ENCODE peak calls at places on chromosomes 12 and 14, in six cellular contexts. M, D, T, P, R and G are unnamed samples.

GRCh38 chr12:49968431-49968830 is 4.3 kb upstream of the AQP6 start:
- DNase-seq in M (no peak), D (no peak), T (no peak), P (no peak), R (no peak), G (no peak)

GRCh38 chr12:132557969-132558856 is 52.2 kb downstream of the LRCOL1 start:
- DNase-seq in M (no peak), D (no peak), T (no peak), P (no peak), R (no peak), G (no peak)

GRCh38 chr12:6204533-6205143 is 4.4 kb downstream of the CD9 start:
- DNase-seq in M (no peak), D (no peak), T (peak), P (no peak), R (no peak), G (no peak)

GRCh38 chr12:128339121-128339520 is 72.2 kb downstream of the TMEM132C start:
- DNase-seq in M (no peak), D (no peak), T (no peak), P (peak), R (no peak), G (no peak)

GRCh38 chr12:89568484-89568883 is 42.6 kb upstream of the POC1B start:
- DNase-seq in M (no peak), D (no peak), T (no peak), P (no peak), R (no peak), G (peak)

GRCh38 chr12:112810235-112810917 is 18.8 kb downstream of the RPH3A start:
- DNase-seq in M (no peak), D (no peak), T (no peak), P (no peak), R (no peak), G (no peak)

GRCh38 chr12:3119745-3120660 is 42.8 kb downstream of the TSPAN9 start:
- DNase-seq in M (peak), D (peak), T (peak), P (peak), R (peak), G (peak)

GRCh38 chr12:50517456-50518048 is 12.8 kb downstream of the DIP2B start:
- DNase-seq in M (no peak), D (no peak), T (peak), P (peak), R (no peak), G (peak)

GRCh38 chr14:58098507-58098906 is 53.5 kb downstream of the ARMH4 start:
- DNase-seq in M (no peak), D (no peak), T (no peak), P (no peak), R (no peak), G (no peak)

GRCh38 chr12:91774471-91774921 is 371.1 kb downstream of the BTG1 start:
- DNase-seq in M (peak), D (no peak), T (peak), P (peak), R (no peak), G (peak)

GRCh38 chr12:132605055-132605441 is 5.3 kb downstream of the LRCOL1 start:
- DNase-seq in M (no peak), D (no peak), T (no peak), P (no peak), R (no peak), G (no peak)

GRCh38 chr14:90450667-90451066 is 53.8 kb downstream of the CALM1 start:
- DNase-seq in M (no peak), D (no peak), T (no peak), P (no peak), R (no peak), G (no peak)

GRCh38 chr12:87670448-87670847 is 358.8 kb downstream of the C12orf50 start:
- DNase-seq in M (no peak), D (no peak), T (no peak), P (no peak), R (no peak), G (no peak)

GRCh38 chr12:101490286-101490920 is 15.3 kb downstream of the SPIC start:
- DNase-seq in M (no peak), D (no peak), T (peak), P (no peak), R (no peak), G (peak)

GRCh38 chr14:76976623-76977005 is 51.9 kb downstream of the IRF2BPL start:
- DNase-seq in M (no peak), D (no peak), T (no peak), P (no peak), R (no peak), G (no peak)

GRCh38 chr12:94781835-94782234 is 131.5 kb upstream of the TMCC3 start:
- DNase-seq in M (no peak), D (no peak), T (no peak), P (no peak), R (no peak), G (no peak)

GRCh38 chr14:51576899-51577298 is 74.8 kb upstream of the FRMD6 start:
- DNase-seq in M (no peak), D (no peak), T (no peak), P (no peak), R (no peak), G (peak)

GRCh38 chr14:89625988-89626806 is 209.2 kb upstream of the FOXN3 start:
- DNase-seq in M (no peak), D (no peak), T (no peak), P (no peak), R (no peak), G (no peak)

GRCh38 chr14:27995688-27996087 is 770.9 kb upstream of the FOXG1 start:
- DNase-seq in M (no peak), D (no peak), T (no peak), P (no peak), R (no peak), G (no peak)

GRCh38 chr12:12686472-12686871 is 9.5 kb downstream of the GPR19 start:
- DNase-seq in M (no peak), D (no peak), T (no peak), P (no peak), R (no peak), G (no peak)

GRCh38 chr14:75982724-75983358 is 1.0 kb upstream of the TGFB3 start:
- DNase-seq in M (no peak), D (peak), T (peak), P (peak), R (peak), G (peak)

GRCh38 chr12:117143008-117143532 is 43.9 kb upstream of the TESC start:
- DNase-seq in M (no peak), D (no peak), T (no peak), P (peak), R (no peak), G (no peak)

GRCh38 chr14:34110531-34110930 is 159.7 kb upstream of the EGLN3 start:
- DNase-seq in M (no peak), D (no peak), T (no peak), P (no peak), R (no peak), G (no peak)

GRCh38 chr12:106066051-106066705 is 72.6 kb downstream of the NUAK1 start:
- DNase-seq in M (no peak), D (no peak), T (no peak), P (no peak), R (no peak), G (no peak)

GRCh38 chr12:5085896-5086295 is 42.2 kb downstream of the KCNA5 start:
- DNase-seq in M (peak), D (no peak), T (peak), P (peak), R (no peak), G (peak)

GRCh38 chr12:30979371-30980259 is 53.1 kb downstream of the TSPAN11 start:
- DNase-seq in M (no peak), D (no peak), T (peak), P (no peak), R (no peak), G (no peak)

GRCh38 chr12:113620437-113620976 is 148.8 kb upstream of the LHX5 start:
- DNase-seq in M (no peak), D (no peak), T (no peak), P (no peak), R (no peak), G (no peak)

GRCh38 chr14:99134333-99135046 is 137.5 kb downstream of the BCL11B start:
- DNase-seq in M (no peak), D (peak), T (no peak), P (no peak), R (no peak), G (no peak)

GRCh38 chr12:107650977-107651376 is 34.6 kb upstream of the PWP1 start:
- DNase-seq in M (no peak), D (no peak), T (no peak), P (no peak), R (no peak), G (no peak)

GRCh38 chr14:54785111-54785777 is 117.4 kb downstream of the GCH1 start:
- DNase-seq in M (no peak), D (no peak), T (no peak), P (no peak), R (no peak), G (no peak)

GRCh38 chr12:55743131-55743921 is 404 bp downstream of the GDF11 start:
- DNase-seq in M (no peak), D (peak), T (peak), P (peak), R (peak), G (peak)

GRCh38 chr12:112808176-112808575 is 16.6 kb downstream of the RPH3A start:
- DNase-seq in M (no peak), D (no peak), T (no peak), P (no peak), R (no peak), G (no peak)

GRCh38 chr12:112198120-112198733 is 72.9 kb downstream of the TRAFD1 start:
- DNase-seq in M (peak), D (no peak), T (peak), P (peak), R (peak), G (peak)

GRCh38 chr14:96827310-96827709 is 30.1 kb downstream of the VRK1 start:
- DNase-seq in M (no peak), D (no peak), T (no peak), P (no peak), R (no peak), G (no peak)

DNA sequence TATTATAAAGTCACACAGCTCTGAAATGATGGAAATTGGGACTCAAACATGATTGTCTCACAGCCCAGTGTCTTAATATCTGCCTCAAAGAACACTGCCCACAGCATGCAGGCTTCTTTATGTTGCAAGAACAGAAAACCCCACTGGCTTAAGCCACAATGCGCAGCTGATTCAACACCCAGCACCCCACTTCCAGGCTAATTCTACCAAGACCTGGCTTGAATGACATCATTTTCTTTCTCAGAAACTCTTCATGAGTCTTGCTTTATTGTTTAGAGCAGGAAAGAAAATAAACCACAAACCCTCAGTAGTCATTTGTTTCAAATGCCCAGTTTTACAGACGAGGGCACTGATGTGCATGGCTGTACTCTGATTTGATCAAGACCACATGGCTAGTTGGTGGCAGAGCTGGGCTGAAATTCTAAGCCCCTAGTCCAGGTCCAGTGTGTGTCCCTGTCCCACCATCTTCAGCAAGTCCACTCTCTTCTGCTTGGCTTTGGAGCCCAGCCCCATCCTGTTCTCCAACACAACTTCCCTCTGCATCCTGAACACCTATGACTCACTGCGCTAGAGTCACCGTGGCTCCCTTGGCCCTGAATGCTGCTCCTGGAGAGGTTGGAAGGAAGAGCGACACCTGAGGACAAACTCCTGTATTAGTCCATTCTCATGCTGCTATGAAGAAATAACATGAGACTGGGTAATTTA is 50.3 kb upstream of the SRSF5 start:
- DNase-seq in M (peak), D (no peak), T (peak), P (peak), R (no peak), G (peak)
- TF ChIP-seq CTCF in M (no peak), D (no peak), T (peak), P (no peak), R (no peak), G (no peak)

GRCh38 chr14:21103165-21103709 is 2.4 kb downstream of the TMEM253 start:
- DNase-seq in M (no peak), D (no peak), T (no peak), P (no peak), R (no peak), G (no peak)
- H3K4me3 ChIP-seq in M (peak), D (peak), T (peak), P (peak), R (peak), G (peak)

GRCh38 chr12:27015730-27016076 is 1.5 kb upstream of the TM7SF3 start:
- DNase-seq in M (no peak), D (no peak), T (peak), P (peak), R (no peak), G (peak)
- TF ChIP-seq CTCF in M (peak), D (peak), T (peak), P (peak), R (peak), G (peak)

DNA sequence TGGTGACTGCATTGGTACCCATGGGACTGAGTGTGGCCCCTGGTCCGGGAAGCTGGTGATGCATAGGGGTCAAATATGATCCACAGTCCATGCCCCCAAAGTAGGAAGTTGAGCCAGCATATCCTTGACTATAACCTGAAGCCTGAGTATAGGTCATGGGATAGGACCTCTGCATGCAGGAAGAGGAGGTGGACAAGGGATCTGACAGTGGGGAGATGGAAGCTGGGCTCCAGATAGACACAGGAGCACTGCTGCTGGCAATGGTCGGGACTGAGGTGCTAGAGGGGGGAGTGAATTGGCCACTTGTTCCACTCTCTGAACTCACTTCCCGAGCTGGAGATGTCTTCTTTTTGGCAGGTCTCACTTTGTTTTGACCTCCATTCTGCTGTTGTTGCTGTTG is 8.4 kb downstream of the OTX2 start:
- DNase-seq in M (no peak), D (no peak), T (no peak), P (no peak), R (no peak), G (no peak)
- H3K4me3 ChIP-seq in M (no peak), D (no peak), T (no peak), P (no peak), R (no peak), G (no peak)

DNA sequence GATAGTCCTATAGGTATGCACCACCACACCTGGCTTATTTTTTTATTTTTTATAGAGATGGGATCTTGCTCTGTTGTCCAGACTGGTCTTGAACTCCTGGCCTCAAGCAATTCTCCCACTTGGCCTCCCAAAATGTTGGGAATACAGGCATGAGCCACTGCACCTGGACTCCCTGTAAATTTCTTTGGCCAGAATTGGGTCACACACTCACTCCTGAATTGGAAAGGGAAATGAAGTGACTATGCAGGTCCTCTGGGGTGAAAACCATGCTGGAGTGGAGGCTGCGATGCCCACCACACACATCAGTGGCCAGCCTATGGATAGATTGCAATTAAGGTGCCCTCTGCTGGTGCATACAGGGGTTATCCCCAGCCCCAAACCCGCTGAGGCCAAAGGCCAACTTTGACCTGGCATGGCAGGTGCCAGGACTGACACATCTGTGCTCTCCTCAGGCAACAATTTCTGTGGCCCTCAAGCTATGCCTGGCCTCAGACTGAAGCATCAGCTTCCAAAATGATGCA is 125.6 kb downstream of the SLC38A6 start:
- DNase-seq in M (no peak), D (no peak), T (no peak), P (no peak), R (no peak), G (no peak)
- TF ChIP-seq CTCF in M (peak), D (no peak), T (peak), P (peak), R (peak), G (peak)

GRCh38 chr14:68638056-68638816 is 154.6 kb downstream of the ZFP36L1 start:
- DNase-seq in M (no peak), D (no peak), T (no peak), P (no peak), R (no peak), G (no peak)

GRCh38 chr14:68638817-68639517 is 153.9 kb downstream of the ZFP36L1 start:
- DNase-seq in M (no peak), D (no peak), T (peak), P (no peak), R (no peak), G (no peak)

GRCh38 chr14:68639518-68640292 is 153.2 kb downstream of the ZFP36L1 start:
- DNase-seq in M (no peak), D (no peak), T (no peak), P (no peak), R (no peak), G (no peak)

GRCh38 chr14:68637106-68638021 is 155.5 kb downstream of the ZFP36L1 start:
- DNase-seq in M (no peak), D (no peak), T (peak), P (peak), R (no peak), G (peak)

GRCh38 chr14:68640293-68640574 is 152.6 kb downstream of the ZFP36L1 start:
- DNase-seq in M (no peak), D (no peak), T (no peak), P (no peak), R (no peak), G (no peak)
- H3K4me3 ChIP-seq in M (no peak), D (no peak), T (no peak), P (no peak), R (no peak), G (no peak)